ENCODE peak calls at places on chromosomes 7 and 10, in seven cellular contexts. O is foreskin fibroblast, X is sigmoid colon, W is OCI-LY7, K is ovary, R is WERI-Rb-1, Q is cardiac muscle cell. S is an unnamed sample.

GRCh38 chr7:1669954-1670893 is at the start of gene ELFN1:
- DNase-seq in Q (peak; percentile 54), W (no peak), X (peak; percentile 40), R (peak; percentile 96), O (no peak), K (peak; percentile 10), S (no peak)

GRCh38 chr10:122688293-122688989 is 11.2 kb downstream of the C10orf120 start:
- DNase-seq in R (no peak), X (no peak), W (no peak), Q (peak; percentile 29), K (no peak), O (no peak), S (no peak)

GRCh38 chr7:2781636-2782035 is 62.5 kb downstream of the GNA12 start:
- DNase-seq in O (no peak), Q (peak; percentile 64), K (no peak), R (no peak), X (no peak), W (no peak), S (peak; percentile 79)

GRCh38 chr10:4662576-4663161 is 163.3 kb upstream of the AKR1E2 start:
- DNase-seq in O (peak; percentile 12), W (no peak), Q (no peak), X (peak; percentile 69), R (peak; percentile 5), K (no peak), S (peak; percentile 64)

GRCh38 chr7:114356133-114356532 is 58.5 kb upstream of the FOXP2 start:
- DNase-seq in X (no peak), K (no peak), Q (no peak), W (no peak), R (no peak), O (no peak), S (peak; percentile 14)

GRCh38 chr10:77609781-77610272 is 27.8 kb downstream of the KCNMA1 start:
- DNase-seq in Q (peak; percentile 51), R (no peak), W (no peak), X (peak; percentile 52), O (peak; percentile 62), K (no peak), S (peak; percentile 62)

GRCh38 chr7:130955560-130955919 is 221.5 kb upstream of the KLF14 start:
- DNase-seq in Q (no peak), R (no peak), O (no peak), X (no peak), W (no peak), K (no peak), S (no peak)

GRCh38 chr10:3568983-3569382 is 216.0 kb downstream of the KLF6 start:
- DNase-seq in R (no peak), W (no peak), Q (no peak), O (no peak), K (no peak), X (no peak), S (no peak)

GRCh38 chr7:12490105-12490688 is 80.3 kb upstream of the SCIN start:
- DNase-seq in X (no peak), W (peak; percentile 45), O (no peak), Q (peak; percentile 33), K (no peak), R (no peak), S (peak; percentile 49)

GRCh38 chr10:119149723-119150122 is 15.8 kb downstream of the SFXN4 start:
- DNase-seq in Q (no peak), R (peak; percentile 30), K (no peak), O (no peak), X (peak; percentile 40), W (no peak), S (no peak)

GRCh38 chr10:98150544-98150943 is 16.1 kb downstream of the R3HCC1L start:
- DNase-seq in X (no peak), Q (peak; percentile 35), K (no peak), R (no peak), W (no peak), O (peak; percentile 30), S (peak; percentile 67)

GRCh38 chr7:51226042-51226755 is 90.4 kb downstream of the COBL start:
- DNase-seq in X (no peak), R (no peak), W (no peak), O (no peak), K (no peak), Q (no peak), S (no peak)

GRCh38 chr10:127278001-127278400 is 81.6 kb upstream of the INSYN2A start:
- DNase-seq in Q (peak; percentile 3), X (no peak), R (no peak), K (no peak), O (peak; percentile 24), W (no peak), S (peak; percentile 88)

GRCh38 chr10:44913312-44914079 is 2.4 kb downstream of the TMEM72 start:
- DNase-seq in X (no peak), R (peak; percentile 35), K (no peak), O (no peak), Q (peak; percentile 86), W (peak; percentile 31), S (no peak)

GRCh38 chr7:101163281-101164070 is 1.9 kb downstream of the VGF start:
- DNase-seq in W (no peak), K (no peak), Q (no peak), R (no peak), O (peak; percentile 31), X (no peak), S (no peak)

GRCh38 chr7:8668627-8669500 is 235.5 kb downstream of the NXPH1 start:
- DNase-seq in Q (no peak), R (no peak), O (no peak), W (no peak), X (no peak), K (no peak), S (no peak)

GRCh38 chr7:131961281-131961680 is 404.9 kb upstream of the PODXL start:
- DNase-seq in R (no peak), Q (no peak), K (no peak), W (no peak), O (no peak), X (no peak), S (peak; percentile 28)

GRCh38 chr10:130808686-130809085 is 502.8 kb downstream of the TCERG1L start:
- DNase-seq in W (no peak), X (no peak), R (no peak), Q (no peak), O (no peak), K (no peak), S (no peak)

GRCh38 chr7:156935250-156935649 is 14.3 kb upstream of the NOM1 start:
- DNase-seq in R (no peak), O (no peak), K (no peak), X (no peak), W (no peak), Q (no peak), S (no peak)

GRCh38 chr10:59678884-59679301 is 30.8 kb downstream of the SLC16A9 start:
- DNase-seq in W (no peak), R (no peak), K (peak; percentile 48), O (no peak), X (no peak), Q (peak; percentile 10), S (no peak)

GRCh38 chr7:2640858-2641257 is 9.1 kb downstream of the TTYH3 start:
- DNase-seq in K (no peak), O (no peak), R (no peak), W (no peak), X (peak; percentile 69), Q (no peak), S (no peak)

GRCh38 chr10:125039354-125039769 is 97.4 kb downstream of the ZRANB1 start:
- DNase-seq in O (no peak), K (no peak), Q (no peak), R (no peak), X (no peak), W (no peak), S (no peak)
- TF ChIP-seq CTCF in O (no peak), K (no peak), Q (no peak), R (no peak), X (no peak), W (no peak), S (no peak)

GRCh38 chr10:118045842-118046490 is 775 bp downstream of the RAB11FIP2 start:
- DNase-seq in R (peak; percentile 58), Q (peak; percentile 47), O (peak; percentile 42), K (peak; percentile 57), W (peak; percentile 42), X (peak; percentile 77), S (peak; percentile 38)

GRCh38 chr10:118045154-118045841 is 1.4 kb downstream of the RAB11FIP2 start:
- DNase-seq in K (no peak), X (no peak), Q (no peak), W (no peak), R (no peak), O (no peak), S (no peak)

GRCh38 chr10:118042336-118042735 is 4.4 kb downstream of the RAB11FIP2 start:
- DNase-seq in R (no peak), O (no peak), X (no peak), Q (no peak), W (no peak), K (no peak), S (no peak)

GRCh38 chr10:118041316-118041715 is 5.4 kb downstream of the RAB11FIP2 start:
- DNase-seq in R (no peak), O (no peak), W (no peak), K (no peak), X (no peak), Q (peak; percentile 66), S (peak; percentile 77)

GRCh38 chr10:118042827-118043242 is 3.9 kb downstream of the RAB11FIP2 start:
- DNase-seq in X (no peak), O (no peak), K (no peak), R (no peak), Q (no peak), W (no peak), S (peak; percentile 11)
- H3K4me3 ChIP-seq in X (no peak overlapping the region), O (peak overlapping the region; percentile 1), K (no peak overlapping the region), R (no peak overlapping the region), Q (no peak overlapping the region), W (no peak overlapping the region), S (no peak overlapping the region)

DNA sequence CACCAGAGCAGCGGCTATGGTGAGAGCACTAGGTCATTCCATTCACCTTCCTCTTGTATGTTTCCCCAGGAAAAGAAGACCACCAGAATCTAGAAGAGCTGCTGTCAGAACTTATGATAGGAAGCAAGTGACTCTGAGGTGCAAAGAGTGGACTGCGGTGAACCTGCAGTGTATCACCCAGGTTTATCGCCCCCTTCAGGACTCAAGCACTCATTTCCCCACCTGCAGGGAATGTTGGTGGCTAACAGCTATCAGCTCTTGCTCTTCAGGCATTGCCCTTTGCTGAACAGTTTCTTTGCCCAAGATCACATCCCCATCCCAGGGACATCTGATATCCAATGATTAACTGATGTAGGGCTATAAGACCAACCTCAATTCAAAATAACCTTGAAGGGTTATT is 66.3 kb upstream of the IL6 start:
- DNase-seq in X (no peak), R (no peak), Q (no peak), W (peak; percentile 8), K (no peak), O (no peak), S (no peak)
- TF ChIP-seq CTCF in X (no peak), R (peak; percentile 69), Q (no peak), W (peak; percentile 70), K (no peak), O (no peak), S (no peak)

DNA sequence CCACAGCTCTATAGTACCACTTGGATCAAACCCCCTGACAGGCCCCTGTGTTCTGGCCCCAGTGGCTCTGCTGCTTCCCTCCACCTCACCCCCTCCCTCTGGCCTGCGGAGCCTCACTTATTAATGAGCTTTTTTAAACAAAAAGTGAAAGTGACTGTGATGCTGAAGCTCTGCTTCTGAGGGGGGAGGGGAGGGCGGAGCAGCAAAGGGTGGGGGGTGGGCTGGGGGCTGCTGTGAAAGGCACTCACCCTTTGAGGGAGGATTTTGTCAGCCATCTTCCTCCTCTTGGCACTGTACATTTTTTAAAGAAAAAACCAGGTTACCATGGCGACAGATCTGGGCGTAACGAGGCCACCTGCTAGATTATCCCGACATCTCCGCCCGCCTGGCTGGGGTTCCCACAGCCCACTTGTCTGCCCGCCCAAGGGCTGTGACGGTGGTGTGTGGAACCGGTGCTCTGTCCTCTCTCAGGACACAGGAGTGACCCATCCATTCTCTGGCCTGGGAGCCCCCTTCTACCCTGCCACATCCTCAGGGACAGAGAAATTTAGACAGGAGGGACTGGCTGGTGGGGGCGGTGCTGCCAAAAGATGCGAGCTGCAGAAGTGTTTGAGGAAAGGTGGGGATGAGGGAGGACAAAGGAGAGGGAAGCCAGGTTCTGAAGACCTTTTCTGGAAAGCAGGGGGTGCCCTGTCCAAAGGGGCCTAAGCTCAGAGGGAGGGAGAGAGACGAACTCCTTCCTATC is 4.9 kb downstream of the SMARCD3 start:
- DNase-seq in W (peak; percentile 71), R (no peak), Q (no peak), X (no peak), O (no peak), K (no peak), S (no peak)
- H3K4me3 ChIP-seq in W (peak overlapping the region; percentile 31), R (no peak overlapping the region), Q (no peak overlapping the region), X (no peak overlapping the region), O (no peak overlapping the region), K (no peak overlapping the region), S (no peak overlapping the region)

S was measured in astrocyte of the spinal cord.